ENCODE peak calls at places on chromosomes 5 and 9, in eight cellular contexts. Z is OCI-LY7, V is GM12878, B is HCT116, A is mesothelial cell of epicardium, C is AG04449, L is astrocyte, T is glutamatergic neuron. N is an unnamed sample.

GRCh38 chr5:82044015-82044414 is 72.2 kb downstream of the ATG10 start:
- DNase-seq in Z (no peak), V (no peak), B (no peak), A (no peak), C (no peak), L (no peak), T (no peak), N (no peak)

GRCh38 chr9:125558453-125559084 is 148.4 kb downstream of the MAPKAP1 start:
- DNase-seq in Z (peak; percentile 72), V (peak; percentile 33), B (peak; percentile 50), A (no peak), C (no peak), L (peak; percentile 60), T (peak; percentile 46), N (peak; percentile 63)

GRCh38 chr9:127833555-127833954 is 20.9 kb downstream of the ENG start:
- DNase-seq in Z (no peak), V (no peak), B (no peak), A (no peak), C (no peak), L (no peak), T (no peak), N (no peak)

GRCh38 chr5:168135897-168136296 is 155.5 kb upstream of the WWC1 start:
- DNase-seq in Z (no peak), V (peak; percentile 66), B (no peak), A (no peak), C (no peak), L (no peak), T (no peak), N (no peak)

GRCh38 chr5:133427121-133427777 is 185.1 kb downstream of the FSTL4 start:
- DNase-seq in Z (no peak), V (no peak), B (no peak), A (no peak), C (no peak), L (peak; percentile 39), T (no peak), N (no peak)

GRCh38 chr9:82127993-82128710 is 139.6 kb downstream of the SPATA31D1 start:
- DNase-seq in Z (peak; percentile 95), V (no peak), B (no peak), A (no peak), C (no peak), L (no peak), T (no peak), N (no peak)

GRCh38 chr5:669842-670395 is 23.2 kb downstream of the TPPP start:
- DNase-seq in Z (no peak), V (no peak), B (no peak), A (no peak), C (no peak), L (no peak), T (no peak), N (no peak)

GRCh38 chr5:129541648-129542251 is 81.7 kb downstream of the ADAMTS19 start:
- DNase-seq in Z (peak; percentile 16), V (no peak), B (peak; percentile 48), A (no peak), C (no peak), L (peak; percentile 10), T (no peak), N (no peak)

GRCh38 chr9:14652729-14653377 is 40.4 kb downstream of the ZDHHC21 start:
- DNase-seq in Z (peak; percentile 6), V (no peak), B (no peak), A (no peak), C (no peak), L (peak; percentile 2), T (no peak), N (no peak)

GRCh38 chr5:151427258-151427657 is 20.1 kb upstream of the SLC36A1 start:
- DNase-seq in Z (peak; percentile 55), V (peak; percentile 66), B (no peak), A (no peak), C (no peak), L (no peak), T (no peak), N (no peak)

GRCh38 chr5:154311362-154311761 is 120.8 kb downstream of the GALNT10 start:
- DNase-seq in Z (no peak), V (peak; percentile 25), B (no peak), A (no peak), C (no peak), L (no peak), T (no peak), N (no peak)

GRCh38 chr9:111966851-111967250 is 70.2 kb downstream of the UGCG start:
- DNase-seq in Z (no peak), V (no peak), B (no peak), A (no peak), C (no peak), L (no peak), T (no peak), N (no peak)

GRCh38 chr9:103942171-103942570 is 151.9 kb upstream of the SMC2 start:
- DNase-seq in Z (no peak), V (no peak), B (no peak), A (no peak), C (no peak), L (no peak), T (no peak), N (no peak)

GRCh38 chr5:175687231-175687701 is 29.4 kb downstream of the HRH2 start:
- DNase-seq in Z (no peak), V (no peak), B (no peak), A (no peak), C (no peak), L (no peak), T (no peak), N (no peak)

GRCh38 chr5:14238272-14238671 is 95.1 kb downstream of the TRIO start:
- DNase-seq in Z (no peak), V (no peak), B (no peak), A (no peak), C (no peak), L (no peak), T (no peak), N (no peak)

GRCh38 chr5:141192110-141192725 is at the start of gene PCDHB10:
- DNase-seq in Z (peak; percentile 34), V (no peak), B (peak; percentile 32), A (no peak), C (no peak), L (no peak), T (peak; percentile 74), N (peak; percentile 68)

GRCh38 chr5:139574641-139575312 is 13.6 kb downstream of the UBE2D2 start:
- DNase-seq in Z (peak; percentile 79), V (no peak), B (no peak), A (no peak), C (no peak), L (peak; percentile 13), T (no peak), N (no peak)

GRCh38 chr5:125005287-125005686 is 258.8 kb upstream of the ZNF608 start:
- DNase-seq in Z (peak; percentile 68), V (no peak), B (no peak), A (no peak), C (no peak), L (no peak), T (no peak), N (no peak)

GRCh38 chr5:75567710-75568109 is 43.5 kb upstream of the ANKDD1B start:
- DNase-seq in Z (no peak), V (peak; percentile 48), B (peak; percentile 19), A (no peak), C (no peak), L (peak; percentile 59), T (no peak), N (no peak)

GRCh38 chr9:77215874-77216273 is 38.5 kb downstream of the VPS13A start:
- DNase-seq in Z (peak; percentile 2), V (no peak), B (no peak), A (no peak), C (no peak), L (no peak), T (no peak), N (no peak)
- TF ChIP-seq CTCF in Z (peak; percentile 35), V (peak; percentile 26), B (peak; percentile 10), A (no peak), C (peak; percentile 33), L (no peak), T (no peak), N (peak; percentile 18)

GRCh38 chr9:37938121-37938906 is 34.4 kb upstream of the SLC25A51 start:
- DNase-seq in Z (no peak), V (no peak), B (no peak), A (no peak), C (no peak), L (peak; percentile 79), T (no peak), N (peak; percentile 33)
- TF ChIP-seq CTCF in Z (no peak), V (no peak), B (no peak), A (no peak), C (no peak), L (no peak), T (no peak), N (no peak)

DNA sequence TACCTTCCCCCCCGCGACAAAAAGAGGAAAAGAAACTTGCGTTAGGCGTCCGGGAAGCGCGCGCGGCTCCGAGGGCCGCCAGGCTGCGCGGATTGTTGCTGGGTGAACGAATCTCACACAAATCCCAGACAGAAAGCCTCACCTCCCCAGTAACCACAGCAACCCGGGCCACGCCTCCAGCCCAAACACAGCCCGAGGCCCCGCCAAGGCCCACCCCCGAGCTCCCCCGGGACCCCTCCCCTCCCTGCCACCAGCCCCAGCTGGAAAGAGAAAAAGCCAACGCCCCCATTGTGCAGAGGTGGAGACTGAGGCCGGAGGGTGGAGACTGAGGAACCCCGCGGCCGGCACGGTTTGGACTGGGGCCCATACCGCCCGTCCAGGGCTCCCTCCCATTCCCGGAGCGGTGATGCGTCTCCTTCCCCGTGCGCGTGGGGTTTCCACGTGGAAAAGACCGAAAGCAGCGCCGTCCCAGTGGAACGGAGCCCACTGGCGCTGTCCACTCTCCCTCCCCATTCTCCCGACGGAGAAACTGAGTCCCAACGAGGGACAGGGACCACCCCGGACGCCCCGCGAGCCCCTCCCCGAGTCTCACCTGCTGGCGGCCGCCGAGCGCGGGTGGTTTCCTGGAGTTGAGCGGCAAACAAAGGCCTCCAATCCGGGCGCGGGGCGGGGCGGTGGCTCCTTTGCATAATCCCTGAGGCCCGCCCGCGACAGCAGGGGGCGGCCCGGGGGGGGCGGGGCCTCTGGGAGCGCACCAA is 10.2 kb upstream of the AKNA start:
- DNase-seq in Z (peak; percentile 97), V (peak; percentile 80), B (peak; percentile 76), A (peak; percentile 92), C (no peak), L (peak; percentile 77), T (peak; percentile 96), N (peak; percentile 99)
- TF ChIP-seq CTCF in Z (no peak), V (peak; percentile 1), B (no peak), A (no peak), C (no peak), L (no peak), T (no peak), N (no peak)

DNA sequence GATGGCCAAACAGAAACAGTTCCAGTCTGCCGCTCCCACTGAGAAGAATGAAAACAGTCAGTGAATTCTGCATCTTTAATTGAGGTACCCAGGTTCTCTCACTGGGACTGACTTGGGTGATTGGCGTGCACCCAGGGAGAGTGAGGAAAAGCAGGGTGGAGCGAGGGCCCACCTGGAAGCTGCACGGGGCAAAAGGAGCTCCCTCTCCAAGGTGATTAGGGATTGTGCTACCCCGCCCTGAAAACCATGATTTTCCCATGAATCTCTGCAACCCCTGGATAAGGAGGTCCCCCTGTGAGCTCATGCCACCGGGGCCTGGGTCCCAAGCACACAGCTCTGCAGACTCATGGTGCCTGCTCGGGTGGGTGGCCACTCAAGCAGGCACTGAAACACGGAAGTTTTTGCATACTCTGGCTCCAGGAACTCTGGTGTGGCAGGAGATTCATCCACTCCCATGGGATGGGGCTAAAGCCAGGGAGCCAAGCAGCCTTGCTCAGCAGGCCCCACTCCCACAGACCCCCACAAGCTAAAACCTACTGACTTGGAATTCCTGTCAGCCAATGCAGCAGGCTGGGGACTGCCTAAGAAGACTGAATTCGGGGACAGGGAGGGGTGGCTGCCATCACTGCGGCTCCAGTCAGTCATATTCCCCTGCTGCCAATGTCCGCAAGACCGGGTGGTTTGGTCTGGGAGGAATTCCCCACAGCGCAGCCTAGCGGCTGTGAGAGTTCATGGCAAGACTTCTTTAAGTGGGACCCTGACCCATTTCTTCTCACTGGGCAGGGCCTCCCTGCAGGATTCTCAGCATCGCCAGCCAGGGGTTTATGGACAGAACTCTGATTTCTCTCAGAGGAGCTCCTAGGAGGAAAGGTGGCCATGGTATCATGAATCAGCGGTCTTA is 652.2 kb upstream of the RGMB start:
- DNase-seq in Z (no peak), V (no peak), B (no peak), A (no peak), C (no peak), L (no peak), T (no peak), N (peak; percentile 1)
- TF ChIP-seq CTCF in Z (no peak), V (no peak), B (no peak), A (no peak), C (no peak), L (no peak), T (no peak), N (no peak)